ENCODE peak calls at places on chromosome 9, in seven cellular contexts. V, X, F, I, P, O and E are unnamed samples.

GRCh38 chr9:83620841-83621636 is 1.9 kb upstream of the IDNK start:
- DNase-seq in V (peak; percentile 68), X (peak; percentile 22), F (peak; percentile 58), I (no peak), P (no peak), O (no peak), E (no peak)

GRCh38 chr9:136047076-136047774 is 47.9 kb downstream of the NACC2 start:
- DNase-seq in V (no peak), X (no peak), F (no peak), I (no peak), P (peak; percentile 63), O (no peak), E (peak; percentile 55)

GRCh38 chr9:79352322-79352721 is 219.4 kb upstream of the TLE4 start:
- DNase-seq in V (no peak), X (no peak), F (no peak), I (no peak), P (no peak), O (no peak), E (no peak)

GRCh38 chr9:135183538-135184153 is 96.2 kb downstream of the OLFM1 start:
- DNase-seq in V (no peak), X (no peak), F (no peak), I (no peak), P (peak; percentile 40), O (no peak), E (no peak)

GRCh38 chr9:82117528-82117927 is 129.0 kb downstream of the SPATA31D1 start:
- DNase-seq in V (no peak), X (no peak), F (no peak), I (no peak), P (no peak), O (no peak), E (no peak)

GRCh38 chr9:32899181-32899580 is 102.2 kb downstream of the APTX start:
- DNase-seq in V (no peak), X (no peak), F (peak; percentile 37), I (no peak), P (no peak), O (no peak), E (no peak)

GRCh38 chr9:20321683-20322082 is 300.6 kb downstream of the MLLT3 start:
- DNase-seq in V (no peak), X (no peak), F (no peak), I (no peak), P (no peak), O (no peak), E (no peak)

GRCh38 chr9:124014355-124015026 is 2.9 kb downstream of the LHX2 start:
- DNase-seq in V (no peak), X (no peak), F (no peak), I (no peak), P (no peak), O (no peak), E (no peak)

GRCh38 chr9:72971411-72971810 is 18.6 kb upstream of the ALDH1A1 start:
- DNase-seq in V (no peak), X (no peak), F (no peak), I (no peak), P (no peak), O (no peak), E (no peak)

GRCh38 chr9:134779640-134780039 is 101.0 kb upstream of the FCN2 start:
- DNase-seq in V (no peak), X (no peak), F (no peak), I (no peak), P (no peak), O (no peak), E (no peak)

GRCh38 chr9:2087500-2088313 is 72.6 kb downstream of the SMARCA2 start:
- DNase-seq in V (peak; percentile 59), X (peak; percentile 43), F (peak; percentile 30), I (no peak), P (no peak), O (peak; percentile 12), E (no peak)

GRCh38 chr9:120435066-120435465 is 144.9 kb downstream of the CDK5RAP2 start:
- DNase-seq in V (peak; percentile 66), X (no peak), F (no peak), I (peak; percentile 75), P (no peak), O (no peak), E (no peak)

GRCh38 chr9:93089481-93089991 is 6.5 kb upstream of the CARD19 start:
- DNase-seq in V (no peak), X (no peak), F (no peak), I (no peak), P (no peak), O (no peak), E (peak; percentile 52)

GRCh38 chr9:90165281-90165680 is 477.3 kb downstream of the DIRAS2 start:
- DNase-seq in V (no peak), X (no peak), F (no peak), I (no peak), P (no peak), O (no peak), E (no peak)

GRCh38 chr9:92534199-92535159 is 1.3 kb downstream of the ECM2 start:
- DNase-seq in V (peak; percentile 26), X (peak; percentile 5), F (no peak), I (no peak), P (no peak), O (no peak), E (no peak)

GRCh38 chr9:20685769-20686168 is 1.7 kb downstream of the FOCAD start:
- DNase-seq in V (no peak), X (no peak), F (no peak), I (no peak), P (no peak), O (no peak), E (no peak)

GRCh38 chr9:81472701-81473100 is 216.6 kb downstream of the TLE1 start:
- DNase-seq in V (no peak), X (no peak), F (no peak), I (no peak), P (no peak), O (no peak), E (no peak)

GRCh38 chr9:87479801-87480201 is 17.9 kb upstream of the DAPK1 start:
- DNase-seq in V (peak; percentile 44), X (peak; percentile 73), F (peak; percentile 54), I (no peak), P (no peak), O (no peak), E (no peak)

GRCh38 chr9:445033-445432 is 230.4 kb downstream of the DOCK8 start:
- DNase-seq in V (peak; percentile 78), X (peak; percentile 9), F (peak; percentile 35), I (no peak), P (no peak), O (peak; percentile 39), E (no peak)

GRCh38 chr9:407255-407654 is 192.6 kb downstream of the DOCK8 start:
- DNase-seq in V (no peak), X (no peak), F (no peak), I (no peak), P (no peak), O (no peak), E (no peak)

GRCh38 chr9:109467936-109468335 is 30.2 kb downstream of the PTPN3 start:
- DNase-seq in V (no peak), X (no peak), F (no peak), I (no peak), P (no peak), O (no peak), E (no peak)

GRCh38 chr9:96203867-96204412 is 98.0 kb downstream of the HSD17B3 start:
- DNase-seq in V (no peak), X (no peak), F (no peak), I (no peak), P (no peak), O (no peak), E (no peak)

DNA sequence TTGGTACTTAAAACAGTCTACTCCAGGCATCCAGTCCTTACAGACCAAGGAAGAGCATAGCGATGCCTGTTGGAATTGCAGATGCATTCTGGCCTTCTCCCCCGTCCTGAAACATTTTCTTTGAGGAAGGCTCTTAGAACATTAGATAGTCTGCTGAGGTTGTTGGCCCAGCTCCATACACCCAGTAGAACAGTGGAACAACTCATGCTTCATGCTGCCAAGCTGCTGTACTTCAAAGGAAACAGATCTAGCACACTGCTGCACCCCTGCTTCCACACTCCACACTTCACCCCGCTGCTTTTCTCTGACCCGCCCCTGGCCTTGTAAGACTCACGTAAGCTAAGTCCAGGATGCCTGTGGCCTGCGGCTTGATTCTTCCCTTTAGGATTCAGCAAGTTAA is 33.4 kb upstream of the NCS1 start:
- DNase-seq in V (peak; percentile 97), X (peak; percentile 92), F (peak; percentile 43), I (peak; percentile 89), P (no peak), O (no peak), E (peak; percentile 80)
- TF ChIP-seq CTCF in V (no peak), X (no peak), F (no peak), I (no peak), P (no peak), O (no peak), E (no peak)

GRCh38 chr9:126643945-126644527 is 30.3 kb downstream of the LMX1B start:
- DNase-seq in V (no peak), X (no peak), F (no peak), I (no peak), P (no peak), O (no peak), E (no peak)

GRCh38 chr9:126641118-126641851 is 27.6 kb downstream of the LMX1B start:
- DNase-seq in V (no peak), X (no peak), F (no peak), I (no peak), P (no peak), O (no peak), E (no peak)

GRCh38 chr9:126646162-126646561 is 32.4 kb downstream of the LMX1B start:
- DNase-seq in V (no peak), X (no peak), F (no peak), I (no peak), P (no peak), O (no peak), E (no peak)

GRCh38 chr9:126642009-126642744 is 28.4 kb downstream of the LMX1B start:
- DNase-seq in V (no peak), X (no peak), F (no peak), I (no peak), P (peak; percentile 94), O (no peak), E (no peak)

GRCh38 chr9:126642839-126643238 is 29.1 kb downstream of the LMX1B start:
- DNase-seq in V (no peak), X (no peak), F (no peak), I (no peak), P (no peak), O (no peak), E (no peak)
- H3K4me3 ChIP-seq in V (no peak overlapping the region), X (no peak overlapping the region), F (no peak overlapping the region), I (no peak overlapping the region), P (no peak overlapping the region), O (no peak overlapping the region), E (no peak overlapping the region)

DNA sequence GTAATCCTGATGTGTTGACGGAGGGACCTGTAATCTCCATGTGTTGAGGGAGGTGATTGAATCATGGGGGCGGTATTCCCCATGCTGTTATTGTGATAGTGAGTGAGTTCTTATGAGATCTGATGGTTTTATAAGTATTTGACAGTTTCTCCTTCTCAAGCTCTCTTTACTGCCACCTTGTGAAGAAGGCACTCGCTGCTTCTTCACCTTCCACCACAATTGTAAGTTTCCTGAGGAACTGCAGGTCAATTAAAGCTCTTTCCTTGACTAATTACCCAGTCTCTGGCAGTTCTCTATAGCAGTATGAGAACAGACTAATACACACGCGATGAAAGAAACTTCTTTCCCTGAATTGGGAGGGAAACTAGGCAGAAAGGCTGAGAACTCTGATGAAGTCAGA is 141.1 kb upstream of the RAD23B start:
- DNase-seq in V (peak; percentile 68), X (peak; percentile 18), F (no peak), I (no peak), P (no peak), O (no peak), E (no peak)
- TF ChIP-seq CTCF in V (peak; percentile 67), X (peak; percentile 67), F (no peak), I (peak; percentile 34), P (no peak), O (peak; percentile 64), E (no peak)

GRCh38 chr9:113223963-113224362 is 2.6 kb downstream of the SLC31A1 start:
- DNase-seq in V (peak; percentile 91), X (peak; percentile 41), F (no peak), I (peak; percentile 85), P (no peak), O (no peak), E (no peak)
- H3K4me3 ChIP-seq in V (no peak overlapping the region), X (no peak overlapping the region), F (no peak overlapping the region), I (no peak overlapping the region), P (no peak overlapping the region), O (no peak overlapping the region), E (no peak overlapping the region)